ENCODE peak calls at places on chromosomes 11 and 22, in eight cellular contexts. One of them, this sample, is unnamed.

GRCh38 chr11:78231962-78232459 is 43.3 kb downstream of the USP35 start:
- DNase-seq in left lung: no peak
- DNase-seq in coronary artery: peak; percentile 19
- DNase-seq in Peyer's patch: no peak
- DNase-seq in adrenal gland: peak; percentile 67
- DNase-seq in right atrium auricular region: peak; percentile 61
- DNase-seq in heart left ventricle: no peak
- DNase-seq in lung: no peak
- DNase-seq in this sample: peak; percentile 13

GRCh38 chr11:68120212-68121066 is 749 bp downstream of the CHKA start:
- DNase-seq in right atrium auricular region: no peak
- DNase-seq in coronary artery: no peak
- DNase-seq in left lung: peak; percentile 93
- DNase-seq in lung: no peak
- DNase-seq in Peyer's patch: peak; percentile 77
- DNase-seq in adrenal gland: peak; percentile 78
- DNase-seq in heart left ventricle: peak; percentile 52
- DNase-seq in this sample: peak; percentile 15

GRCh38 chr11:110019659-110020058 is 73.5 kb upstream of the ZC3H12C start:
- DNase-seq in adrenal gland: no peak
- DNase-seq in coronary artery: no peak
- DNase-seq in lung: no peak
- DNase-seq in Peyer's patch: no peak
- DNase-seq in left lung: no peak
- DNase-seq in right atrium auricular region: no peak
- DNase-seq in heart left ventricle: no peak
- DNase-seq in this sample: no peak

GRCh38 chr11:12409621-12410005 is 32.2 kb downstream of the PARVA start:
- DNase-seq in heart left ventricle: no peak
- DNase-seq in right atrium auricular region: no peak
- DNase-seq in left lung: no peak
- DNase-seq in adrenal gland: no peak
- DNase-seq in lung: no peak
- DNase-seq in coronary artery: no peak
- DNase-seq in Peyer's patch: no peak
- DNase-seq in this sample: no peak

GRCh38 chr11:126925321-126926093 is 75.1 kb downstream of the KIRREL3 start:
- DNase-seq in heart left ventricle: no peak
- DNase-seq in right atrium auricular region: no peak
- DNase-seq in lung: no peak
- DNase-seq in coronary artery: peak; percentile 38
- DNase-seq in adrenal gland: no peak
- DNase-seq in Peyer's patch: no peak
- DNase-seq in left lung: no peak
- DNase-seq in this sample: no peak

GRCh38 chr22:35842954-35843353 is 125.3 kb downstream of the APOL5 start:
- DNase-seq in lung: peak; percentile 34
- DNase-seq in left lung: no peak
- DNase-seq in Peyer's patch: no peak
- DNase-seq in right atrium auricular region: no peak
- DNase-seq in heart left ventricle: no peak
- DNase-seq in adrenal gland: peak; percentile 63
- DNase-seq in coronary artery: no peak
- DNase-seq in this sample: peak; percentile 19

GRCh38 chr11:2929880-2930704 is 872 bp upstream of the PHLDA2 start:
- DNase-seq in right atrium auricular region: no peak
- DNase-seq in coronary artery: no peak
- DNase-seq in left lung: peak; percentile 88
- DNase-seq in lung: no peak
- DNase-seq in Peyer's patch: peak; percentile 87
- DNase-seq in adrenal gland: peak; percentile 27
- DNase-seq in heart left ventricle: peak; percentile 36
- DNase-seq in this sample: peak; percentile 77

GRCh38 chr11:2562181-2562581 is 117.4 kb downstream of the KCNQ1 start:
- DNase-seq in heart left ventricle: no peak
- DNase-seq in right atrium auricular region: no peak
- DNase-seq in Peyer's patch: peak; percentile 50
- DNase-seq in coronary artery: no peak
- DNase-seq in adrenal gland: peak; percentile 73
- DNase-seq in left lung: peak; percentile 72
- DNase-seq in lung: no peak
- DNase-seq in this sample: no peak

GRCh38 chr11:122703541-122704272 is 48.2 kb downstream of the UBASH3B start:
- DNase-seq in adrenal gland: no peak
- DNase-seq in right atrium auricular region: no peak
- DNase-seq in lung: no peak
- DNase-seq in heart left ventricle: no peak
- DNase-seq in coronary artery: no peak
- DNase-seq in left lung: no peak
- DNase-seq in Peyer's patch: no peak
- DNase-seq in this sample: no peak

GRCh38 chr11:15826826-15827225 is 529.5 kb downstream of the SOX6 start:
- DNase-seq in heart left ventricle: peak; percentile 44
- DNase-seq in left lung: peak; percentile 49
- DNase-seq in adrenal gland: peak; percentile 34
- DNase-seq in right atrium auricular region: no peak
- DNase-seq in Peyer's patch: peak; percentile 60
- DNase-seq in coronary artery: no peak
- DNase-seq in lung: peak; percentile 32
- DNase-seq in this sample: peak; percentile 15

GRCh38 chr22:27620367-27621154 is 181.0 kb downstream of the MN1 start:
- DNase-seq in lung: no peak
- DNase-seq in Peyer's patch: no peak
- DNase-seq in adrenal gland: no peak
- DNase-seq in left lung: no peak
- DNase-seq in right atrium auricular region: no peak
- DNase-seq in heart left ventricle: no peak
- DNase-seq in coronary artery: no peak
- DNase-seq in this sample: no peak

GRCh38 chr11:119863811-119864601 is 135.0 kb upstream of the NECTIN1 start:
- DNase-seq in right atrium auricular region: no peak
- DNase-seq in coronary artery: no peak
- DNase-seq in lung: no peak
- DNase-seq in adrenal gland: no peak
- DNase-seq in Peyer's patch: peak; percentile 84
- DNase-seq in left lung: no peak
- DNase-seq in heart left ventricle: no peak
- DNase-seq in this sample: no peak

GRCh38 chr11:76209956-76210885 is 3.9 kb upstream of the WNT11 start:
- DNase-seq in adrenal gland: peak; percentile 79
- DNase-seq in Peyer's patch: peak; percentile 70
- DNase-seq in heart left ventricle: peak; percentile 63
- DNase-seq in coronary artery: no peak
- DNase-seq in right atrium auricular region: peak; percentile 76
- DNase-seq in lung: no peak
- DNase-seq in left lung: peak; percentile 84
- DNase-seq in this sample: peak; percentile 49

GRCh38 chr22:23124611-23125511 is 16.9 kb downstream of the RSPH14 start:
- DNase-seq in Peyer's patch: no peak
- DNase-seq in coronary artery: no peak
- DNase-seq in left lung: peak; percentile 63
- DNase-seq in lung: no peak
- DNase-seq in right atrium auricular region: no peak
- DNase-seq in heart left ventricle: no peak
- DNase-seq in adrenal gland: peak; percentile 85
- DNase-seq in this sample: no peak

GRCh38 chr22:44453441-44454112 is 44.5 kb downstream of the RTL6 start:
- DNase-seq in left lung: no peak
- DNase-seq in adrenal gland: no peak
- DNase-seq in coronary artery: peak; percentile 58
- DNase-seq in Peyer's patch: peak; percentile 19
- DNase-seq in lung: no peak
- DNase-seq in right atrium auricular region: peak; percentile 18
- DNase-seq in heart left ventricle: no peak
- DNase-seq in this sample: no peak

GRCh38 chr11:58788355-58789023 is 56.0 kb downstream of the GLYATL2 start:
- DNase-seq in right atrium auricular region: no peak
- DNase-seq in lung: peak; percentile 45
- DNase-seq in left lung: no peak
- DNase-seq in coronary artery: no peak
- DNase-seq in Peyer's patch: peak; percentile 49
- DNase-seq in adrenal gland: peak; percentile 67
- DNase-seq in heart left ventricle: peak; percentile 21
- DNase-seq in this sample: peak; percentile 45

GRCh38 chr11:117868088-117868487 is 8.4 kb downstream of the FXYD6 start:
- DNase-seq in right atrium auricular region: no peak
- DNase-seq in coronary artery: no peak
- DNase-seq in heart left ventricle: no peak
- DNase-seq in Peyer's patch: no peak
- DNase-seq in left lung: no peak
- DNase-seq in adrenal gland: no peak
- DNase-seq in lung: no peak
- DNase-seq in this sample: no peak

GRCh38 chr11:8247312-8247711 is 16.4 kb downstream of the LMO1 start:
- DNase-seq in Peyer's patch: no peak
- DNase-seq in coronary artery: no peak
- DNase-seq in lung: no peak
- DNase-seq in right atrium auricular region: no peak
- DNase-seq in heart left ventricle: no peak
- DNase-seq in left lung: no peak
- DNase-seq in adrenal gland: peak; percentile 35
- DNase-seq in this sample: no peak

DNA sequence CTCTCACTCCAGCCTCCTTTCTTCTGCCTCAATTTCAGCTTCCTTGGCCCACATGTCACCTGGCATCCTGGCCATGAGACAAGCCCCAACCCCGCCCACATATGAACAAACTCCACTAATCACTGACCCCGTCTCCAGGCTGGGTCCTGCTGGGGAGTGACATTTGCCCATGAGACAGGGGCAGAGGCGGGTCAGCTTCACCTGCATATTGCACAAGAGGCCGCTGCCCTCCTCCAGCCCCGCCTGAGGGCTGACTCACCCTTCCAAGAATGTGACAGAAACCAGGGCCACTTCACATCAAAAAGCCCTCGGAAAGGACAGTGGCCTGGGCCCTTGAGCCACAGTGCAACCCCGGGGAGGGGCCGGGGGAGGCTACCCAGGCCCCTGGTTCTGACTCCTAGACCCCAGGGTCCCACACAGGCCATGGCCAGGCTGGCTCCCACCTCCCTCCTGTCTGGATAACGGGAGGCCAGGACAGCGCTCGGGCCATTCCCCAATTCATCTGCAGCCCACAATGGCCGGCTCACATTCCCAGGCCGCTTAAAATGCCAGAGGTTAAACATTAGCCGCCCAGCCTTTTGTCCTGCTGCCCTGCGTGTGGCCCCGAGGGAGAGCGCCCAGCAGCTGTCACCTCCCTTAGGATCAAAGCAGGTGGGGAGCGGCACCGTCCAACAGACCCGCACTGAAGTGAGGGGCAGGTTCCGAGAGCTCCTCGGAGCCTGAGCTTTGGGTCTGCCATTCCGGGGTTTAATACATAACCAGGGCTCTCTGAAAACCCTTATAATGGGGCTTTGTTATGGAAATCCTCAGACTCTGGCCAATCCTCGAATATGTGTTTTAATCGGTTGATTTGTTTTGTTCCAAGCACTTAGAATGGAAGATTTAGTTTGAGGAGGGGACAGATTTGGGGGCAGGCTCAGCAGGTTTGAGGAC is 42.3 kb downstream of the TRMU start:
- DNase-seq in left lung: peak; percentile 89
- DNase-seq in coronary artery: no peak
- DNase-seq in lung: peak; percentile 89
- DNase-seq in right atrium auricular region: no peak
- DNase-seq in heart left ventricle: no peak
- DNase-seq in adrenal gland: peak; percentile 94
- DNase-seq in Peyer's patch: peak; percentile 78
- DNase-seq in this sample: peak; percentile 74
- H3K27ac ChIP-seq in left lung: peak overlapping the region; percentile 83
- H3K27ac ChIP-seq in coronary artery: no peak overlapping the region
- H3K27ac ChIP-seq in lung: no peak overlapping the region
- H3K27ac ChIP-seq in right atrium auricular region: no peak overlapping the region
- H3K27ac ChIP-seq in heart left ventricle: no peak overlapping the region
- H3K27ac ChIP-seq in adrenal gland: peak overlapping the region; percentile 87
- H3K27ac ChIP-seq in Peyer's patch: no peak overlapping the region
- H3K27ac ChIP-seq in this sample: peak overlapping the region; percentile 67

DNA sequence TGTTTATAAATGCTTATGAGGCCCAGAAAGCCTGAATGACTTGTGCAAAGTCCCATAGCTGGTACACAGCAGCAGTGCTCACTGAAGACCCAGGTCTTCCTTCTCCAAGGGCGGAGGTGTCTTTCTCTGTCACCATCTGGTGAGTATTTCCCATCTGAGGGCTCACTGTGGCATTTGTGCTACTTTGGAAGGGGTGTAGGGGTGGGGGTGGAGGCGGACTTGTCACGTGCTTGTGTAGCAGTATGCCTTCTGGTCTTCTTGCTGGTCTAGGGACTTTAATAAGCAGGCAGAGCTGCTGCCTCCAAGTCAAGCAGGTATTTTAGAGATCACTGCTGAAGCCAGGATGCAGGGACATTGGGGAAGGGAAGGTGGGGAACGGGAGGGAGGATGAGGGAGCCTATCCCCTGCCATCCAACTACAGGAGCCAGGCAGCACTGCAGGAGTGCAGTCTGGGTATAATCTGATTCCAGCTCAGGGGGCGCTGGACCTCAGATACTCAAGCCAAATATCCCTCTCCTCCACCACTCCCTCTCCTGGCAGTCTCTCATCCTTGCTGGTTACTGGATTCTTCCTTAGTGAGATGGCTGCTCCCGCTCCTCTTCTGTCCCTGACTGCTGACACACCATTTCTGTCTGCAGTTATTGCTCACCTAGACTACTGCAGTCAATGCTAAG is 3.4 kb downstream of the ABCC8 start:
- DNase-seq in heart left ventricle: no peak
- DNase-seq in adrenal gland: no peak
- DNase-seq in left lung: no peak
- DNase-seq in right atrium auricular region: no peak
- DNase-seq in coronary artery: no peak
- DNase-seq in Peyer's patch: no peak
- DNase-seq in lung: no peak
- DNase-seq in this sample: no peak
- TF ChIP-seq CTCF in heart left ventricle: no peak
- TF ChIP-seq CTCF in adrenal gland: no peak
- TF ChIP-seq CTCF in left lung: no peak
- TF ChIP-seq CTCF in right atrium auricular region: no peak
- TF ChIP-seq CTCF in coronary artery: no peak
- TF ChIP-seq CTCF in Peyer's patch: no peak
- TF ChIP-seq CTCF in lung: no peak
- TF ChIP-seq CTCF in this sample: no peak

DNA sequence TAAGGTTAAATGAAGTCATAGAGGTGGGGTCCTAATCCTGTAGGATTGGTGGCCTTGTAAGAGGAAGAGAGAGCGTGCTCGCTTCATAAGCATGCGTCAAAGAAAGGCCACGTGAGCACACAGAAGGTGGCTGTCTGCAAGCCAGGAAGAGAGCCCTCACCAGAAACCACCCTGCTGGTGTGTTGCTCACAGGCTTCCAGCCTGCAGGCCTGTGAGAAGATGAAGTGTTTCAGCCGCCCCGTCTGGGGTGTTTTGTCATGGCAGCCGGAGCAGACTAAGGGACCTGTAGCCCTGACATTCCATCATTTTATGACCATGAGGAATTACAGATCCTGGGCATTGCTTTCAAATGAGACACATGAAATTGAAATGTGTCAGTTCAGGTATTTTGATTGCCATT is 32.4 kb downstream of the AP2A2 start:
- DNase-seq in Peyer's patch: no peak
- DNase-seq in left lung: peak; percentile 37
- DNase-seq in right atrium auricular region: no peak
- DNase-seq in adrenal gland: no peak
- DNase-seq in lung: no peak
- DNase-seq in heart left ventricle: no peak
- DNase-seq in coronary artery: no peak
- DNase-seq in this sample: no peak
- H3K27ac ChIP-seq in Peyer's patch: no peak overlapping the region
- H3K27ac ChIP-seq in left lung: no peak overlapping the region
- H3K27ac ChIP-seq in right atrium auricular region: no peak overlapping the region
- H3K27ac ChIP-seq in adrenal gland: no peak overlapping the region
- H3K27ac ChIP-seq in lung: no peak overlapping the region
- H3K27ac ChIP-seq in heart left ventricle: no peak overlapping the region
- H3K27ac ChIP-seq in coronary artery: no peak overlapping the region
- H3K27ac ChIP-seq in this sample: no peak overlapping the region

GRCh38 chr22:49345896-49346295 is 481.8 kb downstream of the BRD1 start:
- DNase-seq in right atrium auricular region: no peak
- DNase-seq in Peyer's patch: no peak
- DNase-seq in lung: no peak
- DNase-seq in left lung: no peak
- DNase-seq in adrenal gland: no peak
- DNase-seq in heart left ventricle: no peak
- DNase-seq in coronary artery: no peak
- DNase-seq in this sample: no peak
- TF ChIP-seq CTCF in right atrium auricular region: no peak
- TF ChIP-seq CTCF in Peyer's patch: no peak
- TF ChIP-seq CTCF in lung: no peak
- TF ChIP-seq CTCF in left lung: no peak
- TF ChIP-seq CTCF in adrenal gland: no peak
- TF ChIP-seq CTCF in heart left ventricle: no peak
- TF ChIP-seq CTCF in coronary artery: no peak
- TF ChIP-seq CTCF in this sample: no peak

This sample was measured in RWPE1.